ENCODE peak calls at places on chromosome 15, in six cellular contexts. One of them, this sample, is unnamed.

GRCh38 chr15:42344763-42345162 is 14.5 kb upstream of the CAPN3 start:
- DNase-seq in ovary: no peak
- DNase-seq in cardiac muscle cell: peak; percentile 90
- DNase-seq in right lobe of liver: no peak
- DNase-seq in right atrium auricular region: no peak
- DNase-seq in hepatocyte: peak; percentile 5
- DNase-seq in this sample: no peak

GRCh38 chr15:58639002-58639756 is 110.3 kb downstream of the ADAM10 start:
- DNase-seq in ovary: no peak
- DNase-seq in cardiac muscle cell: no peak
- DNase-seq in right lobe of liver: no peak
- DNase-seq in right atrium auricular region: no peak
- DNase-seq in hepatocyte: no peak
- DNase-seq in this sample: no peak

GRCh38 chr15:41233367-41233771 is 2.3 kb downstream of the CHP1 start:
- DNase-seq in ovary: no peak
- DNase-seq in cardiac muscle cell: peak; percentile 76
- DNase-seq in right lobe of liver: no peak
- DNase-seq in right atrium auricular region: no peak
- DNase-seq in hepatocyte: peak; percentile 32
- DNase-seq in this sample: no peak

GRCh38 chr15:100985401-100985800 is 66.2 kb downstream of the LRRK1 start:
- DNase-seq in ovary: no peak
- DNase-seq in cardiac muscle cell: no peak
- DNase-seq in right lobe of liver: no peak
- DNase-seq in right atrium auricular region: no peak
- DNase-seq in hepatocyte: no peak
- DNase-seq in this sample: no peak

GRCh38 chr15:59437777-59438574 is at the start of gene FAM81A:
- DNase-seq in ovary: peak; percentile 93
- DNase-seq in cardiac muscle cell: peak; percentile 85
- DNase-seq in right lobe of liver: peak; percentile 68
- DNase-seq in right atrium auricular region: peak; percentile 72
- DNase-seq in hepatocyte: peak; percentile 78
- DNase-seq in this sample: peak; percentile 86

GRCh38 chr15:54815546-54815945 is 381.2 kb downstream of the RSL24D1 start:
- DNase-seq in ovary: no peak
- DNase-seq in cardiac muscle cell: no peak
- DNase-seq in right lobe of liver: no peak
- DNase-seq in right atrium auricular region: no peak
- DNase-seq in hepatocyte: no peak
- DNase-seq in this sample: no peak

GRCh38 chr15:31325432-31325975 is 1.1 kb upstream of the KLF13 start:
- DNase-seq in ovary: peak; percentile 90
- DNase-seq in cardiac muscle cell: no peak
- DNase-seq in right lobe of liver: peak; percentile 81
- DNase-seq in right atrium auricular region: peak; percentile 72
- DNase-seq in hepatocyte: peak; percentile 92
- DNase-seq in this sample: peak; percentile 91

GRCh38 chr15:56821721-56822425 is 88.6 kb upstream of the ZNF280D start:
- DNase-seq in ovary: peak; percentile 49
- DNase-seq in cardiac muscle cell: peak; percentile 79
- DNase-seq in right lobe of liver: peak; percentile 63
- DNase-seq in right atrium auricular region: peak; percentile 63
- DNase-seq in hepatocyte: peak; percentile 66
- DNase-seq in this sample: no peak

GRCh38 chr15:77311618-77312398 is 108.1 kb downstream of the PEAK1 start:
- DNase-seq in ovary: no peak
- DNase-seq in cardiac muscle cell: no peak
- DNase-seq in right lobe of liver: no peak
- DNase-seq in right atrium auricular region: no peak
- DNase-seq in hepatocyte: peak; percentile 10
- DNase-seq in this sample: no peak

GRCh38 chr15:73052679-73053397 is 575 bp downstream of the NEO1 start:
- DNase-seq in ovary: peak; percentile 64
- DNase-seq in cardiac muscle cell: peak; percentile 54
- DNase-seq in right lobe of liver: peak; percentile 36
- DNase-seq in right atrium auricular region: no peak
- DNase-seq in hepatocyte: peak; percentile 76
- DNase-seq in this sample: peak; percentile 70

GRCh38 chr15:25641762-25642161 is 202.9 kb upstream of the UBE3A start:
- DNase-seq in ovary: no peak
- DNase-seq in cardiac muscle cell: no peak
- DNase-seq in right lobe of liver: no peak
- DNase-seq in right atrium auricular region: no peak
- DNase-seq in hepatocyte: no peak
- DNase-seq in this sample: no peak

GRCh38 chr15:42157381-42157780 is 945 bp upstream of the PLA2G4F start:
- DNase-seq in ovary: no peak
- DNase-seq in cardiac muscle cell: no peak
- DNase-seq in right lobe of liver: no peak
- DNase-seq in right atrium auricular region: no peak
- DNase-seq in hepatocyte: no peak
- DNase-seq in this sample: no peak

GRCh38 chr15:37009288-37009687 is 91.1 kb downstream of the MEIS2 start:
- DNase-seq in ovary: no peak
- DNase-seq in cardiac muscle cell: no peak
- DNase-seq in right lobe of liver: no peak
- DNase-seq in right atrium auricular region: no peak
- DNase-seq in hepatocyte: no peak
- DNase-seq in this sample: no peak

GRCh38 chr15:69973102-69973714 is 124.5 kb downstream of the TLE3 start:
- DNase-seq in ovary: no peak
- DNase-seq in cardiac muscle cell: peak; percentile 61
- DNase-seq in right lobe of liver: no peak
- DNase-seq in right atrium auricular region: no peak
- DNase-seq in hepatocyte: peak; percentile 73
- DNase-seq in this sample: no peak

GRCh38 chr15:38145671-38146111 is 106.9 kb upstream of the SPRED1 start:
- DNase-seq in ovary: no peak
- DNase-seq in cardiac muscle cell: no peak
- DNase-seq in right lobe of liver: no peak
- DNase-seq in right atrium auricular region: no peak
- DNase-seq in hepatocyte: no peak
- DNase-seq in this sample: no peak

GRCh38 chr15:74270854-74271520 is 34.9 kb downstream of the CCDC33 start:
- DNase-seq in ovary: no peak
- DNase-seq in cardiac muscle cell: no peak
- DNase-seq in right lobe of liver: no peak
- DNase-seq in right atrium auricular region: no peak
- DNase-seq in hepatocyte: no peak
- DNase-seq in this sample: no peak

DNA sequence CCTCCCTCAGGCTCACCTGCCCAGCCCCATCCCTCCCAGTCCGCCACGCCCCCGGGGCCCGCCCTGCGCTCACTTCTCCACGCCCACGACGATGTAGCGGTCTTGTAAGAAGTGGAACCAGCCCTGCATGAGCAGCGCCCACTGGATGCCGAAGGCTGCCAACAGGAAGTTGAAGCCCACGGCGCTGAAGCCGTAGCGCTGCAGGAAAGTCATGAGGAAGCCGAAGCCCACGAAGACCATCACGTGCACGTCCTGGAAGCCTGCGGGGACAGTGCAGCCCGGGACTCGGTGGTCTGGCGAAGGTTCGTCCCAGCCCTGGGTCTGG is 9.7 kb downstream of the RHCG start:
- DNase-seq in ovary: no peak
- DNase-seq in cardiac muscle cell: peak; percentile 15
- DNase-seq in right lobe of liver: no peak
- DNase-seq in right atrium auricular region: no peak
- DNase-seq in hepatocyte: no peak
- DNase-seq in this sample: peak; percentile 81
- H3K36me3 ChIP-seq in ovary: no peaks in the 10 kb centered on the region
- H3K36me3 ChIP-seq in cardiac muscle cell: no peaks in the 10 kb centered on the region
- H3K36me3 ChIP-seq in right lobe of liver: no peaks in the 10 kb centered on the region
- H3K36me3 ChIP-seq in right atrium auricular region: no peaks in the 10 kb centered on the region
- H3K36me3 ChIP-seq in hepatocyte: no peaks in the 10 kb centered on the region
- H3K36me3 ChIP-seq in this sample: no peaks in the 10 kb centered on the region

DNA sequence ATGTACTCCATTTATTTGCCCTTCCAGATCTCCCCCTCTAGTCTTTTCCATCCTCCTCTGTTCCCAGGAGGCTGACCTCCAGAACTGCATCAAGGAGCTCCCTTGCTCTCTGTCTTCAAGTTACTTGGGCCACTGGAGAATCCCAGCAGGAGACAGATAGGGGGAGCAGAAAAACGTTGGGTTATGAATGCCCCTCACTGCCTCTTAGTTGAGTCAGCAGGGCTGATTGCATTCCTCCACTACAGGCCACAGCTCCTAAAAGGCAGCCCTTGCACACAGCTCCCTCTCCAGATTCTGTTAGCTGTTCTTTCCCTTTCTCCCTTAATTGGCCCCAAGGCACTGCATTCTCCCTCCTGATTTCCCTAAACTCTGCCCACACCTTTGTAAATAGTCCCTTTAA is 12.4 kb upstream of the CEP152 start:
- DNase-seq in ovary: no peak
- DNase-seq in cardiac muscle cell: peak; percentile 22
- DNase-seq in right lobe of liver: no peak
- DNase-seq in right atrium auricular region: no peak
- DNase-seq in hepatocyte: no peak
- DNase-seq in this sample: no peak
- TF ChIP-seq CTCF in ovary: no peak
- TF ChIP-seq CTCF in cardiac muscle cell: no peak
- TF ChIP-seq CTCF in right lobe of liver: no peak
- TF ChIP-seq CTCF in right atrium auricular region: no peak
- TF ChIP-seq CTCF in hepatocyte: no peak
- TF ChIP-seq CTCF in this sample: no peak

GRCh38 chr15:93035092-93035915 is 53.7 kb downstream of the RGMA start:
- DNase-seq in ovary: peak; percentile 21
- DNase-seq in cardiac muscle cell: no peak
- DNase-seq in right lobe of liver: peak; percentile 12
- DNase-seq in right atrium auricular region: no peak
- DNase-seq in hepatocyte: no peak
- DNase-seq in this sample: no peak

GRCh38 chr15:93034512-93034911 is 54.5 kb downstream of the RGMA start:
- DNase-seq in ovary: no peak
- DNase-seq in cardiac muscle cell: no peak
- DNase-seq in right lobe of liver: peak; percentile 8
- DNase-seq in right atrium auricular region: no peak
- DNase-seq in hepatocyte: no peak
- DNase-seq in this sample: no peak

GRCh38 chr15:93035953-93036810 is 52.8 kb downstream of the RGMA start:
- DNase-seq in ovary: peak; percentile 56
- DNase-seq in cardiac muscle cell: peak; percentile 50
- DNase-seq in right lobe of liver: peak; percentile 33
- DNase-seq in right atrium auricular region: no peak
- DNase-seq in hepatocyte: peak; percentile 50
- DNase-seq in this sample: peak; percentile 62

GRCh38 chr15:93031103-93031464 is 57.9 kb downstream of the RGMA start:
- DNase-seq in ovary: no peak
- DNase-seq in cardiac muscle cell: no peak
- DNase-seq in right lobe of liver: no peak
- DNase-seq in right atrium auricular region: peak; percentile 58
- DNase-seq in hepatocyte: no peak
- DNase-seq in this sample: no peak

DNA sequence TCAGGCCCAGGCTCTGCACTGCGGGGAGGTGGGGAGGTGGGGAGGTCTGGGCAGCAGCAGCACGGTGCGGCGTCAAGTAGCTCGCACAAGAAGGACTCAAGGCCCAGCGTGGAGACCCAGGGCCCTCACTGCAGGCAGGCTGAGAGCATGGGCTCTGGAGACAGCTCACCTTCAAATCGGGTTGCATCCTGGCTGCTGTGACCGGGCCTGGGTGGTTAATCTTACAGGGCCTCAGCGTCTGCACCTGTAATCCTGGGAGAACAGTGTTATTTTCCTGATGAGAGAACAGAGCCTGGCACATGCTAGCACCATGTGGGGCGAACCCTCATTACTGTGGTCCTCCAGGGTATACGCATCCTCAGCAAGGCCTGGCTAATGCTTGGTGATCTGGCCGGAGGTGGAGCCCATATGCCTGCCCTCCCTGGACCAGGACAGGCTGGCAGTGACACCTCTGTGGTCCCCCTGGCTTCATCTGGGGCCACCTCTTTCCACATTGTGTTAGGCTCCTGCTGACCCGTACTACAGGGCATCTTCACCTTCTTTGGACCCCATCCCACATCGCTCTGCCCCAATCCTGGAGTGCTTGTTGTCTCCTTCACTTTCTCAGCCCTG is 55.5 kb downstream of the RGMA start:
- DNase-seq in ovary: no peak
- DNase-seq in cardiac muscle cell: no peak
- DNase-seq in right lobe of liver: peak; percentile 11
- DNase-seq in right atrium auricular region: no peak
- DNase-seq in hepatocyte: no peak
- DNase-seq in this sample: no peak
- H3K36me3 ChIP-seq in ovary: no peaks in the 10 kb centered on the region
- H3K36me3 ChIP-seq in cardiac muscle cell: no peaks in the 10 kb centered on the region
- H3K36me3 ChIP-seq in right lobe of liver: no peaks in the 10 kb centered on the region
- H3K36me3 ChIP-seq in right atrium auricular region: no peaks in the 10 kb centered on the region
- H3K36me3 ChIP-seq in hepatocyte: no peaks in the 10 kb centered on the region
- H3K36me3 ChIP-seq in this sample: no peaks in the 10 kb centered on the region

GRCh38 chr15:28993720-28994053 is 107.9 kb downstream of the APBA2 start:
- DNase-seq in ovary: no peak
- DNase-seq in cardiac muscle cell: no peak
- DNase-seq in right lobe of liver: no peak
- DNase-seq in right atrium auricular region: no peak
- DNase-seq in hepatocyte: no peak
- DNase-seq in this sample: peak; percentile 49
- TF ChIP-seq CTCF in ovary: no peak
- TF ChIP-seq CTCF in cardiac muscle cell: no peak
- TF ChIP-seq CTCF in right lobe of liver: no peak
- TF ChIP-seq CTCF in right atrium auricular region: no peak
- TF ChIP-seq CTCF in hepatocyte: no peak
- TF ChIP-seq CTCF in this sample: no peak

DNA sequence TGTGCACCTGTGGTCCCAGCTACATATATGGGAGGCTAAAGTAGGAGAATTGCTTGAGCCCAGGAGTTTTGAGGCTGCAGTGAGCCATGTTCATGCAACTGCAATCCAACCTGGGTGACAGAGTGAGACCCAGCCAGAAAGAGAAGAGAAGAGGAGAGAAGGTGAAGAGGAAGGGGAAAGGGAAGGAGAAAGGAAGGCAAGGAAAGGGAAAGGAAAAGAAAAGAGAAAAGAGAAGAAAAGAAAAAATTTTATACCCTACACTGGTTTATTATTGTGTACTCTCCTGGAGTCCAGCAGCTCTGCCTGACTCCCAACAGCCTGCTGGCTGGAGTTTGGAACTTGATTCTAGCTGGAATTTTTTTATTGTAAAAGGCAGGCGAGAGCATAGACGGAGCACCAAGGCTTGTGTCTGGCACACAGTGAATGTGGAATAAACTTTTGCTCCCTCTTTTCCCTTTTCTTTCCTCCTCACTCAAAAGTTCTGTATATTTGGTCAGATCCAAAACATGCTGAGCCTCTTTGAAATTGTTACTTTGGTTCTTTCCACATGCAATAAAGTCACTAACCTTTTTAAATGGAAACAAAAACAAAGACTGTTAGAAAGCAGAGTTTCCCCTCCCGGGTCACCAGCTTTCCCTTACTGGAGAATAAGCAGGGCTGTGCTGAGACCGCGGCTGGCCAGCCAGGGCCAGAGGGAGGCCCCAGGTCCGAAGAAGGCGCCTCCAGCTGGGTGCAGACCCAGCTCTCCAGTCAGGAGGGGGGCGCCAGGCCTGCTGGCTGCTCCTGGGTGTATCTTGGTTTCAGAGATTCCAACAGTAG is 9.9 kb downstream of the THSD4 start:
- DNase-seq in ovary: peak; percentile 62
- DNase-seq in cardiac muscle cell: no peak
- DNase-seq in right lobe of liver: no peak
- DNase-seq in right atrium auricular region: no peak
- DNase-seq in hepatocyte: no peak
- DNase-seq in this sample: no peak
- H3K36me3 ChIP-seq in ovary: no peaks in the 10 kb centered on the region
- H3K36me3 ChIP-seq in cardiac muscle cell: no peaks in the 10 kb centered on the region
- H3K36me3 ChIP-seq in right lobe of liver: no peaks in the 10 kb centered on the region
- H3K36me3 ChIP-seq in right atrium auricular region: no peaks in the 10 kb centered on the region
- H3K36me3 ChIP-seq in hepatocyte: no peaks in the 10 kb centered on the region
- H3K36me3 ChIP-seq in this sample: no peaks in the 10 kb centered on the region